ENCODE peak calls at places on chromosomes 1 and 21, in nine cellular contexts. I, S, E, K, C, B, A, F and Z are unnamed samples.

GRCh38 chr1:5982868-5983267 is 9.4 kb downstream of the NPHP4 start:
- DNase-seq in I (no peak), S (no peak), E (peak; percentile 16), K (peak; percentile 93), C (peak; percentile 18), B (no peak), A (no peak), F (no peak), Z (no peak)

GRCh38 chr1:204678721-204679455 is 6.7 kb downstream of the LRRN2 start:
- DNase-seq in I (no peak), S (no peak), E (no peak), K (no peak), C (no peak), B (no peak), A (peak; percentile 51), F (no peak), Z (no peak)

GRCh38 chr1:229155472-229155871 is 115.4 kb upstream of the RAB4A start:
- DNase-seq in I (no peak), S (no peak), E (no peak), K (peak; percentile 22), C (no peak), B (peak; percentile 33), A (no peak), F (no peak), Z (peak; percentile 54)

GRCh38 chr1:226588484-226588883 is 39.9 kb downstream of the STUM start:
- DNase-seq in I (peak; percentile 54), S (no peak), E (peak; percentile 30), K (peak; percentile 74), C (peak; percentile 45), B (no peak), A (no peak), F (peak; percentile 72), Z (no peak)

GRCh38 chr1:101259744-101260148 is 22.9 kb downstream of the S1PR1 start:
- DNase-seq in I (peak; percentile 86), S (no peak), E (peak; percentile 86), K (peak; percentile 86), C (peak; percentile 67), B (no peak), A (no peak), F (peak; percentile 81), Z (no peak)

GRCh38 chr1:101587749-101588148 is 350.9 kb downstream of the S1PR1 start:
- DNase-seq in I (peak; percentile 26), S (no peak), E (no peak), K (peak; percentile 23), C (peak; percentile 12), B (peak; percentile 51), A (no peak), F (peak; percentile 45), Z (no peak)

GRCh38 chr1:240611619-240612490 is at the start of gene GREM2:
- DNase-seq in I (peak; percentile 64), S (peak; percentile 67), E (peak; percentile 34), K (peak; percentile 95), C (peak; percentile 72), B (no peak), A (no peak), F (peak; percentile 58), Z (peak; percentile 10)

GRCh38 chr21:41369915-41370839 is 8.3 kb downstream of the MX2 start:
- DNase-seq in I (no peak), S (no peak), E (no peak), K (no peak), C (no peak), B (peak; percentile 31), A (peak; percentile 64), F (no peak), Z (no peak)

GRCh38 chr1:21652101-21652936 is 16.8 kb downstream of the RAP1GAP start:
- DNase-seq in I (no peak), S (peak; percentile 44), E (no peak), K (no peak), C (no peak), B (no peak), A (no peak), F (no peak), Z (no peak)

GRCh38 chr1:223175032-223175431 is 32.0 kb upstream of the TLR5 start:
- DNase-seq in I (no peak), S (peak; percentile 21), E (peak; percentile 38), K (no peak), C (peak; percentile 80), B (no peak), A (no peak), F (peak; percentile 12), Z (no peak)
- TF ChIP-seq CTCF in I (no peak), S (no peak), E (peak; percentile 31), K (peak; percentile 10), C (peak; percentile 71), B (peak; percentile 58), A (no peak), F (peak; percentile 20), Z (no peak)

GRCh38 chr1:99677416-99677815 is 31.5 kb downstream of the PALMD start:
- DNase-seq in I (no peak), S (no peak), E (no peak), K (no peak), C (no peak), B (no peak), A (no peak), F (no peak), Z (no peak)
- TF ChIP-seq CTCF in I (no peak), S (no peak), E (no peak), K (no peak), C (no peak), B (no peak), A (no peak), F (no peak), Z (no peak)

GRCh38 chr1:181583598-181583997 is 100.3 kb downstream of the CACNA1E start:
- DNase-seq in I (no peak), S (peak; percentile 46), E (peak; percentile 23), K (no peak), C (peak; percentile 46), B (no peak), A (no peak), F (no peak), Z (no peak)
- TF ChIP-seq CTCF in I (no peak), S (peak; percentile 57), E (peak; percentile 56), K (no peak), C (peak; percentile 25), B (peak; percentile 48), A (no peak), F (no peak), Z (no peak)

GRCh38 chr1:17755120-17755519 is at the start of gene ACTL8:
- DNase-seq in I (no peak), S (peak; percentile 36), E (no peak), K (no peak), C (no peak), B (no peak), A (no peak), F (no peak), Z (peak; percentile 33)
- TF ChIP-seq CTCF in I (peak; percentile 33), S (peak; percentile 32), E (no peak), K (peak; percentile 26), C (peak; percentile 15), B (no peak), A (no peak), F (peak; percentile 8), Z (peak; percentile 43)

GRCh38 chr1:167734227-167734626 is 12.4 kb downstream of the MPZL1 start:
- DNase-seq in I (no peak), S (no peak), E (no peak), K (no peak), C (no peak), B (no peak), A (no peak), F (no peak), Z (no peak)

GRCh38 chr1:167726038-167726437 is 4.3 kb downstream of the MPZL1 start:
- DNase-seq in I (no peak), S (no peak), E (no peak), K (no peak), C (no peak), B (no peak), A (no peak), F (no peak), Z (no peak)

GRCh38 chr1:167734841-167735240 is 13.1 kb downstream of the MPZL1 start:
- DNase-seq in I (no peak), S (no peak), E (no peak), K (no peak), C (no peak), B (no peak), A (no peak), F (no peak), Z (no peak)

GRCh38 chr1:167723707-167724323 is 2.0 kb downstream of the MPZL1 start:
- DNase-seq in I (no peak), S (no peak), E (no peak), K (no peak), C (no peak), B (no peak), A (no peak), F (no peak), Z (no peak)

GRCh38 chr1:167728818-167729410 is 7.1 kb downstream of the MPZL1 start:
- DNase-seq in I (no peak), S (no peak), E (no peak), K (no peak), C (no peak), B (no peak), A (no peak), F (peak; percentile 43), Z (no peak)
- TF ChIP-seq CTCF in I (no peak), S (no peak), E (no peak), K (no peak), C (no peak), B (no peak), A (no peak), F (no peak), Z (no peak)

GRCh38 chr1:118219438-118219837 is 34.4 kb upstream of the SPAG17 start:
- DNase-seq in I (no peak), S (no peak), E (no peak), K (no peak), C (no peak), B (no peak), A (no peak), F (no peak), Z (no peak)

GRCh38 chr1:118225471-118225870 is 40.4 kb upstream of the SPAG17 start:
- DNase-seq in I (no peak), S (no peak), E (no peak), K (no peak), C (no peak), B (no peak), A (no peak), F (no peak), Z (no peak)

DNA sequence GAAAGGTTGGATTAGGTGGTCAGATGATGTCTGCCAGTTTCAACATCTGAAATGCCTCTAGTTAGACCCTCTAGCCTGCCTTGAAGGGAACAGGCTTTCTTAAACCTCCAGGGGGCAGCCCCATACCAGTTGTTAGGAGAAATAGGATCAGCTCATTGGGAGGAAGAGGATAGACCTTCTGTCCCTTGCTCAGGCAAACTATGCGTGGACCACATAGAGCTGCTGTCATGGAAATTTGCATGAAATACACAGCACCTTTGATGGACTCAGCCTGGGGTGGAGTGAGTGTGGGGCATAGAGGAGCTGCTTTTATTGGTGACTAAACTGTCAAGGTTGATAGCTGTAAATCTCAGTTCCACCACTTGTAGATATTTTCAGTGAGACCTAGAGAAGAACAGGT is 38.4 kb upstream of the SPAG17 start:
- DNase-seq in I (peak; percentile 16), S (peak; percentile 64), E (peak; percentile 45), K (peak; percentile 32), C (peak; percentile 45), B (peak; percentile 12), A (no peak), F (peak; percentile 21), Z (peak; percentile 64)
- TF ChIP-seq CTCF in I (peak; percentile 51), S (peak; percentile 49), E (peak; percentile 37), K (peak; percentile 33), C (peak; percentile 26), B (peak; percentile 59), A (no peak), F (peak; percentile 28), Z (peak; percentile 58)

GRCh38 chr1:194809665-194810064 is 1623.3 kb upstream of the B3GALT2 start:
- DNase-seq in I (no peak), S (no peak), E (no peak), K (no peak), C (no peak), B (no peak), A (no peak), F (no peak), Z (no peak)
- TF ChIP-seq CTCF in I (no peak), S (no peak), E (no peak), K (no peak), C (no peak), B (no peak), A (no peak), F (no peak), Z (no peak)